ENCODE peak calls at places on chromosome 10, in six cellular contexts. Z is spleen, V is uterus, P is fibroblast of lung, I is stomach, M is hepatocyte. S is an unnamed sample. For H3K27me3, the result is how much of the 10 kb centered on the place peaks cover.

GRCh38 chr10:110067960-110068770 is 60.4 kb downstream of the ADD3 start:
- DNase-seq in I (no peak), V (no peak), Z (no peak), P (peak), M (no peak), S (no peak)

GRCh38 chr10:91410638-91411367 is 659 bp downstream of the HECTD2 start:
- DNase-seq in Z (no peak), V (peak), P (peak), M (peak), I (no peak), S (peak)

GRCh38 chr10:11017575-11018425 is at the start of gene CELF2:
- DNase-seq in V (peak), Z (peak), M (peak), P (no peak), I (peak), S (no peak)

GRCh38 chr10:88743999-88744398 is 15.8 kb upstream of the LIPN start:
- DNase-seq in Z (no peak), V (no peak), M (no peak), I (no peak), P (no peak), S (no peak)

GRCh38 chr10:91474009-91474408 is 63.9 kb downstream of the HECTD2 start:
- DNase-seq in V (no peak), P (no peak), I (no peak), Z (no peak), M (no peak), S (no peak)

GRCh38 chr10:31139497-31139896 is 107.8 kb upstream of the ZNF438 start:
- DNase-seq in M (no peak), I (no peak), Z (no peak), P (no peak), V (no peak), S (no peak)

GRCh38 chr10:52420656-52421055 is 106.6 kb downstream of the DKK1 start:
- DNase-seq in I (no peak), V (no peak), M (no peak), Z (no peak), P (no peak), S (no peak)

GRCh38 chr10:3879073-3879472 is 94.1 kb upstream of the KLF6 start:
- DNase-seq in M (no peak), Z (no peak), I (no peak), P (no peak), V (no peak), S (no peak)

GRCh38 chr10:126571203-126571602 is 99.3 kb downstream of the C10orf90 start:
- DNase-seq in P (no peak), Z (no peak), V (no peak), I (no peak), M (no peak), S (no peak)

GRCh38 chr10:68647928-68648327 is 73.1 kb upstream of the CCAR1 start:
- DNase-seq in Z (no peak), I (no peak), P (peak), V (no peak), M (peak), S (no peak)

GRCh38 chr10:14200645-14201534 is 129.8 kb downstream of the FRMD4A start:
- DNase-seq in V (no peak), Z (no peak), P (no peak), I (no peak), M (no peak), S (no peak)

GRCh38 chr10:69141304-69141703 is 17.3 kb downstream of the VPS26A start:
- DNase-seq in I (no peak), P (no peak), V (no peak), Z (no peak), M (no peak), S (no peak)

GRCh38 chr10:76116523-76116922 is 685.1 kb downstream of the LRMDA start:
- DNase-seq in P (no peak), Z (no peak), M (no peak), I (no peak), V (no peak), S (no peak)

GRCh38 chr10:57657164-57657765 is 610.4 kb downstream of the IPMK start:
- DNase-seq in M (peak), Z (no peak), I (peak), V (peak), P (peak), S (peak)

GRCh38 chr10:89741126-89741762 is 39.9 kb downstream of the KIF20B start:
- DNase-seq in Z (no peak), I (no peak), V (no peak), P (no peak), M (no peak), S (no peak)

GRCh38 chr10:89669985-89670384 is 24.9 kb upstream of the PANK1 start:
- DNase-seq in I (no peak), Z (no peak), M (no peak), P (no peak), V (no peak), S (no peak)

GRCh38 chr10:91024541-91024940 is 103.7 kb upstream of the ANKRD1 start:
- DNase-seq in P (no peak), M (no peak), V (no peak), Z (no peak), I (no peak), S (no peak)

GRCh38 chr10:6649107-6649720 is 69.1 kb upstream of the PRKCQ start:
- DNase-seq in P (no peak), I (no peak), Z (no peak), V (no peak), M (no peak), S (no peak)

GRCh38 chr10:119803264-119803663 is 69.4 kb downstream of the MCMBP start:
- DNase-seq in P (peak), M (no peak), V (no peak), Z (no peak), I (no peak), S (no peak)

GRCh38 chr10:8056891-8057331 is 2.4 kb downstream of the GATA3 start:
- DNase-seq in I (no peak), P (no peak), Z (no peak), M (no peak), V (no peak), S (no peak)

GRCh38 chr10:104521901-104522827 is 118.9 kb upstream of the SORCS3 start:
- DNase-seq in Z (no peak), P (no peak), M (no peak), I (no peak), V (no peak), S (peak)

GRCh38 chr10:10623958-10624590 is 393.6 kb upstream of the CELF2 start:
- DNase-seq in I (no peak), Z (no peak), P (no peak), V (no peak), M (no peak), S (no peak)

GRCh38 chr10:1449806-1450205 is 287.5 kb downstream of the ADARB2 start:
- DNase-seq in M (no peak), V (no peak), P (no peak), I (no peak), Z (no peak), S (no peak)

GRCh38 chr10:88565072-88565471 is 18.0 kb downstream of the RNLS start:
- DNase-seq in Z (no peak), M (peak), I (no peak), V (no peak), P (peak), S (no peak)

GRCh38 chr10:120473593-120473992 is 16.6 kb downstream of the PLPP4 start:
- DNase-seq in I (no peak), V (no peak), M (no peak), Z (no peak), P (no peak), S (no peak)

GRCh38 chr10:61992059-61992460 is 90.6 kb downstream of the ARID5B start:
- DNase-seq in M (no peak), V (no peak), Z (no peak), P (peak), I (peak), S (no peak)

GRCh38 chr10:102230264-102230860 is 4.3 kb downstream of the ELOVL3 start:
- DNase-seq in P (peak), V (peak), I (peak), M (peak), Z (peak), S (no peak)

GRCh38 chr10:8389630-8390029 is 335.1 kb downstream of the GATA3 start:
- DNase-seq in M (no peak), V (no peak), P (no peak), Z (no peak), I (no peak), S (no peak)

GRCh38 chr10:97479939-97480338 is 18.3 kb downstream of the MMS19 start:
- DNase-seq in M (no peak), V (no peak), P (no peak), Z (no peak), I (no peak), S (no peak)

GRCh38 chr10:37707829-37708578 is 149.4 kb downstream of the ZNF248 start:
- DNase-seq in I (no peak), V (no peak), P (no peak), Z (no peak), M (no peak), S (no peak)

GRCh38 chr10:15472431-15473400 is 101.6 kb upstream of the FAM171A1 start:
- DNase-seq in Z (no peak), M (no peak), I (no peak), P (peak), V (no peak), S (no peak)

GRCh38 chr10:5659702-5660528 is 6.5 kb downstream of the ASB13 start:
- DNase-seq in Z (no peak), V (peak), P (peak), I (peak), M (peak), S (no peak)

GRCh38 chr10:96496281-96496925 is 17.3 kb downstream of the TLL2 start:
- DNase-seq in I (no peak), M (peak), Z (no peak), P (peak), V (no peak), S (no peak)

GRCh38 chr10:98357208-98357836 is 57.7 kb downstream of the PYROXD2 start:
- DNase-seq in V (no peak), P (peak), M (no peak), Z (no peak), I (no peak), S (no peak)

GRCh38 chr10:4074559-4075407 is 289.8 kb upstream of the KLF6 start:
- DNase-seq in M (no peak), I (no peak), P (no peak), Z (no peak), V (no peak), S (no peak)

GRCh38 chr10:46560952-46561351 is 4.5 kb upstream of the GPRIN2 start:
- DNase-seq in P (no peak), V (peak), M (no peak), I (no peak), Z (peak), S (no peak)

GRCh38 chr10:46558411-46559185 is 2.1 kb upstream of the GPRIN2 start:
- DNase-seq in P (no peak), V (peak), I (peak), Z (peak), M (no peak), S (no peak)

GRCh38 chr10:46560381-46560780 is 3.9 kb upstream of the GPRIN2 start:
- DNase-seq in V (peak), P (no peak), I (peak), Z (peak), M (no peak), S (no peak)

GRCh38 chr10:46558141-46558410 is 1.6 kb upstream of the GPRIN2 start:
- DNase-seq in P (no peak), I (no peak), V (no peak), Z (no peak), M (no peak), S (no peak)

GRCh38 chr10:46559231-46559671 is 2.8 kb upstream of the GPRIN2 start:
- DNase-seq in P (no peak), Z (peak), I (no peak), M (no peak), V (peak), S (no peak)
- H3K27me3 ChIP-seq in P (half or more), Z (half or more), I (under half), M (under half), V (under half), S (under half)

DNA sequence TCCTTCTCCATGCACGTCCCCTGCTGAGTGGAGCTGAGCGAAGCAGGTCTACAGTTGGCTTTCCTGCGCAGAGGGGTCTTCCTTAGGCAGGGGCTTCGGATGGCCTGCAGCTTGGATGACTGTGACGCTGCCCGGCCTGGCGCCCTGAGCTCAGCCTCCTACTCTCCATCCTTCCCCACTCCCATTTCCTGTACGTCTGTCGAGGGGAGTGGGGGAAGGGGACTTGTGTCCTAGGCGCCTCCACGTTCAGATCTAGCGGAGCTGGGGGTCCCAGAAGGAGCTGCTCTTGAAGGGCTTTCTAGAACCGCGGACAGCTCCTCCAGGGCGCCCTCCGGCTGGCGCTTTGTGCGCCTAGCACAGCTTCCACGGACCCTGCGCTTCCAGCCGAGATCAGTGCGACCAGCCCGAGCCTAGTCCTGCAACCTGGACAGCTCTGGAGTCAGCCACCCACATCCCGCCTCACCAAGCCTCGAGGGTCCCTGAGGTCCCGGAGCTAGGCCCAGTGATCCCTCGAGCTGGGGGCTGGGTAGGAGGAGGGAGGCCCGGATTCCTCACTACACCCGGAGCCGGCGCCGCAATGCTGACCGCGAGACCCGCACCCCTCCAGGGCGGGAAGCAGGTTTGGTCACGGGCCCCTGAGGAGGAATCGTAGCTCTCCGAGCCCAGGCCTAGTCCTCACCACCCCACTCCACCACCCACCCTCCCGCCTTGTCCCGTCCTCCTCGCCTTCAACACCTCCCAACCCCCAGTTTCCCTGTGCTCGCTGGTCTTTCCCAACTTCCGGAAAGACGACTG is 1.8 kb downstream of the GRID1 start:
- DNase-seq in I (no peak), Z (peak), P (no peak), M (no peak), V (no peak), S (peak)
- H3K4me3 ChIP-seq in I (peak), Z (no peak), P (no peak), M (no peak), V (peak), S (peak)

GRCh38 chr10:117164878-117165556 is 26.9 kb upstream of the VAX1 start:
- DNase-seq in I (no peak), Z (no peak), M (no peak), P (no peak), V (no peak), S (no peak)

GRCh38 chr10:117167346-117168134 is 29.5 kb upstream of the VAX1 start:
- DNase-seq in P (no peak), M (no peak), I (no peak), V (no peak), Z (no peak), S (no peak)

GRCh38 chr10:117163954-117164292 is 25.9 kb upstream of the VAX1 start:
- DNase-seq in M (no peak), P (no peak), Z (no peak), V (no peak), I (no peak), S (no peak)

GRCh38 chr10:117166420-117167345 is 28.6 kb upstream of the VAX1 start:
- DNase-seq in M (peak), V (no peak), I (no peak), Z (no peak), P (no peak), S (no peak)

GRCh38 chr10:117165557-117166419 is 27.7 kb upstream of the VAX1 start:
- DNase-seq in M (peak), P (peak), I (no peak), Z (no peak), V (no peak), S (no peak)
- H3K27me3 ChIP-seq in M (half or more), P (half or more), I (under half), Z (half or more), V (under half), S (half or more)

GRCh38 chr10:79910836-79911235 is 38.1 kb downstream of the SFTPD start:
- DNase-seq in V (no peak), P (no peak), I (no peak), Z (no peak), M (no peak), S (no peak)
- H3K4me3 ChIP-seq in V (no peak), P (no peak), I (no peak), Z (no peak), M (no peak), S (no peak)

S was measured in dorsolateral prefrontal cortex.